ENCODE peak calls at places on chromosomes 4 and X, in seven cellular contexts. S, V, G, R, Y, N and B are unnamed samples.

GRCh38 chrX:1537031-1537715 is at the start of gene P2RY8:
- DNase-seq in S (no peak), V (no peak), G (peak; percentile 89), R (peak; percentile 41), Y (peak; percentile 73), N (peak; percentile 60), B (peak; percentile 63)

GRCh38 chr4:52693492-52693891 is 34.4 kb upstream of the USP46 start:
- DNase-seq in S (no peak), V (no peak), G (no peak), R (no peak), Y (no peak), N (no peak), B (no peak)

GRCh38 chrX:4710618-4711433 is 997.4 kb upstream of the PRKX start:
- DNase-seq in S (no peak), V (no peak), G (no peak), R (no peak), Y (no peak), N (peak; percentile 51), B (peak; percentile 29)

GRCh38 chr4:41305486-41305885 is 48.8 kb downstream of the UCHL1 start:
- DNase-seq in S (no peak), V (no peak), G (no peak), R (no peak), Y (no peak), N (no peak), B (no peak)

GRCh38 chrX:48802813-48803261 is 970 bp downstream of the HDAC6 start:
- DNase-seq in S (no peak), V (no peak), G (no peak), R (peak; percentile 1), Y (no peak), N (no peak), B (no peak)

GRCh38 chr4:151888367-151888866 is 127.6 kb upstream of the GATB start:
- DNase-seq in S (no peak), V (no peak), G (no peak), R (no peak), Y (no peak), N (no peak), B (no peak)

GRCh38 chr4:55512922-55513571 is 33.7 kb downstream of the CLOCK start:
- DNase-seq in S (peak; percentile 25), V (no peak), G (no peak), R (no peak), Y (no peak), N (no peak), B (no peak)

GRCh38 chr4:175139205-175139604 is 221.0 kb downstream of the ADAM29 start:
- DNase-seq in S (no peak), V (no peak), G (peak; percentile 61), R (no peak), Y (no peak), N (no peak), B (no peak)

GRCh38 chr4:37981844-37982720 is 21.9 kb downstream of the PTTG2 start:
- DNase-seq in S (no peak), V (no peak), G (no peak), R (peak; percentile 53), Y (no peak), N (peak; percentile 15), B (no peak)

GRCh38 chr4:153450545-153450917 is 15.6 kb upstream of the TMEM131L start:
- DNase-seq in S (no peak), V (no peak), G (no peak), R (no peak), Y (no peak), N (no peak), B (no peak)

GRCh38 chr4:98722000-98722399 is 63.6 kb upstream of the TSPAN5 start:
- DNase-seq in S (no peak), V (no peak), G (no peak), R (no peak), Y (no peak), N (no peak), B (no peak)

GRCh38 chr4:76013540-76013939 is 6.2 kb upstream of the CXCL9 start:
- DNase-seq in S (no peak), V (no peak), G (no peak), R (no peak), Y (no peak), N (no peak), B (no peak)

GRCh38 chr4:67122029-67122428 is 423.3 kb downstream of the CENPC start:
- DNase-seq in S (no peak), V (no peak), G (no peak), R (peak; percentile 3), Y (no peak), N (peak; percentile 12), B (peak; percentile 48)

GRCh38 chrX:25007059-25008053 is 8.4 kb downstream of the ARX start:
- DNase-seq in S (no peak), V (no peak), G (no peak), R (no peak), Y (no peak), N (no peak), B (no peak)

GRCh38 chr4:5711479-5712184 is 631 bp downstream of the EVC start:
- DNase-seq in S (no peak), V (no peak), G (no peak), R (peak; percentile 55), Y (no peak), N (no peak), B (peak; percentile 42)

GRCh38 chr4:162117051-162117450 is 46.7 kb downstream of the FSTL5 start:
- DNase-seq in S (no peak), V (no peak), G (no peak), R (no peak), Y (no peak), N (no peak), B (no peak)

GRCh38 chr4:39046243-39046642 is 14.0 kb upstream of the TMEM156 start:
- DNase-seq in S (no peak), V (no peak), G (no peak), R (peak; percentile 86), Y (no peak), N (no peak), B (peak; percentile 93)

GRCh38 chr4:41532880-41533279 is 5.1 kb upstream of the LIMCH1 start:
- DNase-seq in S (no peak), V (no peak), G (no peak), R (no peak), Y (no peak), N (no peak), B (peak; percentile 60)

GRCh38 chr4:150139297-150139696 is 61.1 kb downstream of the DCLK2 start:
- DNase-seq in S (no peak), V (no peak), G (no peak), R (no peak), Y (no peak), N (no peak), B (no peak)

GRCh38 chr4:4408576-4409335 is 21.9 kb downstream of the NSG1 start:
- DNase-seq in S (no peak), V (no peak), G (peak; percentile 61), R (no peak), Y (no peak), N (no peak), B (peak; percentile 74)

GRCh38 chr4:27861381-27861787 is 1000.7 kb downstream of the STIM2 start:
- DNase-seq in S (no peak), V (no peak), G (no peak), R (peak; percentile 75), Y (no peak), N (peak; percentile 13), B (peak; percentile 83)

GRCh38 chr4:158496030-158496741 is 25.5 kb upstream of the RXFP1 start:
- DNase-seq in S (no peak), V (no peak), G (no peak), R (peak; percentile 39), Y (peak; percentile 20), N (peak; percentile 48), B (peak; percentile 61)

GRCh38 chr4:119664168-119664907 is 35.7 kb upstream of the PDE5A start:
- DNase-seq in S (no peak), V (no peak), G (no peak), R (peak; percentile 33), Y (no peak), N (no peak), B (no peak)

GRCh38 chr4:6959261-6959660 is 49.6 kb downstream of the TBC1D14 start:
- DNase-seq in S (no peak), V (no peak), G (no peak), R (no peak), Y (no peak), N (no peak), B (no peak)

GRCh38 chr4:73859614-73860088 is 6.6 kb downstream of the PF4V1 start:
- DNase-seq in S (no peak), V (no peak), G (no peak), R (peak; percentile 90), Y (no peak), N (no peak), B (no peak)

GRCh38 chr4:79241846-79242245 is 84.0 kb downstream of the NAA11 start:
- DNase-seq in S (no peak), V (no peak), G (no peak), R (peak; percentile 50), Y (no peak), N (no peak), B (peak; percentile 20)

GRCh38 chrX:139077303-139078131 is 366.0 kb upstream of the FGF13 start:
- DNase-seq in S (peak; percentile 51), V (no peak), G (no peak), R (no peak), Y (no peak), N (no peak), B (peak; percentile 68)

GRCh38 chr4:52038109-52038912 is at the start of gene SGCB:
- DNase-seq in S (no peak), V (no peak), G (peak; percentile 88), R (no peak), Y (peak; percentile 49), N (peak; percentile 57), B (peak; percentile 35)

GRCh38 chrX:10756365-10756915 is 136.1 kb upstream of the MID1 start:
- DNase-seq in S (no peak), V (no peak), G (no peak), R (peak; percentile 85), Y (no peak), N (peak; percentile 38), B (peak; percentile 53)

GRCh38 chrX:126770179-126770578 is 49.4 kb upstream of the PRR32 start:
- DNase-seq in S (peak; percentile 8), V (no peak), G (no peak), R (no peak), Y (no peak), N (no peak), B (peak; percentile 57)
- TF ChIP-seq CTCF in S (peak; percentile 65), V (no peak), G (no peak), R (peak; percentile 11), Y (peak; percentile 39), N (no peak), B (peak; percentile 62)

DNA sequence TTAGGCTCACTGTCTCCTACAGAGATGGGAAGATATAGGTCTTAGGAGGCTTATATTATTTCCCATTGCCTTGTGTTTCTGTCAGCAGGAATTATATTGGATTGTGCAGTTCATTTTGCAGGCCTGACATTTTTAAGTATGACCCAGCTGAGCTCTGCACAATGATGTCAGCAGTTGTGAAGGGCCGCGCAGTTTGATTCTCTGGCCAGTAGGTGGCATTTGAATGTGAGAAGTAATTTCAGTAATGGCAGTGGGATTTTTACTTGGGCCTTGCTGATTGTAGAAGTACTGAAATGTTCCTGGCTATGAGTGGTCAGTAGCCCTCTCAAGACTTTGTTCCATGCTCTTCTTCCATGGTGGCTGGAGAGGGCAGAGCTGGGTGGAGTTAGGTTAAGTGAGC is 247.2 kb upstream of the MTMR8 start:
- DNase-seq in S (no peak), V (no peak), G (no peak), R (no peak), Y (no peak), N (no peak), B (no peak)
- TF ChIP-seq CTCF in S (peak; percentile 29), V (no peak), G (no peak), R (no peak), Y (no peak), N (no peak), B (no peak)

GRCh38 chrX:72105436-72105835 is 26.3 kb downstream of the RTL5 start:
- DNase-seq in S (no peak), V (no peak), G (no peak), R (no peak), Y (no peak), N (no peak), B (no peak)
- TF ChIP-seq CTCF in S (no peak), V (no peak), G (no peak), R (no peak), Y (no peak), N (no peak), B (no peak)

GRCh38 chr4:173259310-173259709 is 74.8 kb downstream of the HMGB2 start:
- DNase-seq in S (no peak), V (no peak), G (no peak), R (no peak), Y (no peak), N (no peak), B (no peak)
- TF ChIP-seq CTCF in S (no peak), V (no peak), G (no peak), R (peak; percentile 45), Y (no peak), N (no peak), B (no peak)